ENCODE peak calls at places on chromosome 11, in four cellular contexts. One of them, this sample, is unnamed.

GRCh38 chr11:121575250-121575962 is 122.6 kb upstream of the SORL1-AS1 start:
- DNase-seq in AG10803: no peak
- DNase-seq in fibroblast of lung: peak
- DNase-seq in cardiac fibroblast: peak
- DNase-seq in this sample: no peak

GRCh38 chr11:86592659-86593451 is 79.6 kb downstream of the ME3 start:
- DNase-seq in fibroblast of lung: peak
- DNase-seq in AG10803: peak
- DNase-seq in cardiac fibroblast: peak
- DNase-seq in this sample: no peak

GRCh38 chr11:121563003-121563402 is 110.2 kb upstream of the SORL1-AS1 start:
- DNase-seq in fibroblast of lung: no peak
- DNase-seq in AG10803: no peak
- DNase-seq in cardiac fibroblast: no peak
- DNase-seq in this sample: no peak

GRCh38 chr11:88131764-88132470 is 43.3 kb downstream of the RAB38 start:
- DNase-seq in AG10803: no peak
- DNase-seq in cardiac fibroblast: no peak
- DNase-seq in fibroblast of lung: no peak
- DNase-seq in this sample: no peak

GRCh38 chr11:4467811-4468606 is 14.4 kb upstream of the OR52K1 start:
- DNase-seq in AG10803: no peak
- DNase-seq in cardiac fibroblast: no peak
- DNase-seq in fibroblast of lung: no peak
- DNase-seq in this sample: no peak

GRCh38 chr11:11171285-11171684 is 181.8 kb downstream of the CSNK2A3 start:
- DNase-seq in AG10803: no peak
- DNase-seq in cardiac fibroblast: no peak
- DNase-seq in fibroblast of lung: peak
- DNase-seq in this sample: no peak

GRCh38 chr11:28133146-28133545 is 25.0 kb downstream of the METTL15 start:
- DNase-seq in fibroblast of lung: peak
- DNase-seq in cardiac fibroblast: no peak
- DNase-seq in AG10803: peak
- DNase-seq in this sample: no peak

GRCh38 chr11:20671856-20672546 is 2.6 kb downstream of the NELL1 start:
- DNase-seq in fibroblast of lung: no peak
- DNase-seq in AG10803: no peak
- DNase-seq in cardiac fibroblast: no peak
- DNase-seq in this sample: no peak

GRCh38 chr11:12592283-12592682 is 81.9 kb upstream of the TEAD1 start:
- DNase-seq in cardiac fibroblast: no peak
- DNase-seq in AG10803: no peak
- DNase-seq in fibroblast of lung: no peak
- DNase-seq in this sample: no peak

GRCh38 chr11:65710424-65710823 is 1.6 kb upstream of the KAT5 start:
- DNase-seq in cardiac fibroblast: no peak
- DNase-seq in AG10803: no peak
- DNase-seq in fibroblast of lung: no peak
- DNase-seq in this sample: no peak

GRCh38 chr11:128548655-128549255 is 38.6 kb downstream of the ETS1 start:
- DNase-seq in AG10803: no peak
- DNase-seq in fibroblast of lung: peak
- DNase-seq in cardiac fibroblast: peak
- DNase-seq in this sample: no peak

GRCh38 chr11:13210424-13210823 is 67.2 kb upstream of the BMAL1 start:
- DNase-seq in cardiac fibroblast: peak
- DNase-seq in AG10803: peak
- DNase-seq in fibroblast of lung: peak
- DNase-seq in this sample: no peak

GRCh38 chr11:64372021-64372420 is 13.1 kb downstream of the RPS6KA4 start:
- DNase-seq in cardiac fibroblast: no peak
- DNase-seq in AG10803: no peak
- DNase-seq in fibroblast of lung: no peak
- DNase-seq in this sample: no peak

GRCh38 chr11:30786392-30787120 is 200.4 kb upstream of the MPPED2 start:
- DNase-seq in cardiac fibroblast: no peak
- DNase-seq in AG10803: peak
- DNase-seq in fibroblast of lung: peak
- DNase-seq in this sample: no peak

GRCh38 chr11:10329935-10330334 is 25.1 kb downstream of the ADM start:
- DNase-seq in cardiac fibroblast: peak
- DNase-seq in fibroblast of lung: peak
- DNase-seq in AG10803: peak
- DNase-seq in this sample: no peak

GRCh38 chr11:13140873-13141655 is 131.9 kb downstream of the RASSF10 start:
- DNase-seq in AG10803: no peak
- DNase-seq in cardiac fibroblast: peak
- DNase-seq in fibroblast of lung: peak
- DNase-seq in this sample: no peak

GRCh38 chr11:87739766-87740165 is 435.5 kb downstream of the RAB38 start:
- DNase-seq in AG10803: no peak
- DNase-seq in fibroblast of lung: peak
- DNase-seq in cardiac fibroblast: no peak
- DNase-seq in this sample: no peak

GRCh38 chr11:16512163-16512562 is 155.8 kb upstream of the SOX6 start:
- DNase-seq in fibroblast of lung: peak
- DNase-seq in cardiac fibroblast: no peak
- DNase-seq in AG10803: no peak
- DNase-seq in this sample: no peak

GRCh38 chr11:65873280-65874156 is 918 bp upstream of the EFEMP2 start:
- DNase-seq in fibroblast of lung: peak
- DNase-seq in cardiac fibroblast: peak
- DNase-seq in AG10803: peak
- DNase-seq in this sample: peak

GRCh38 chr11:68302256-68303054 is 9.9 kb upstream of the LRP5 start:
- DNase-seq in cardiac fibroblast: peak
- DNase-seq in AG10803: peak
- DNase-seq in fibroblast of lung: peak
- DNase-seq in this sample: no peak

GRCh38 chr11:17391493-17392355 is 3.3 kb upstream of the KCNJ11 start:
- DNase-seq in fibroblast of lung: no peak
- DNase-seq in AG10803: no peak
- DNase-seq in cardiac fibroblast: no peak
- DNase-seq in this sample: no peak

GRCh38 chr11:16097543-16097942 is 258.8 kb downstream of the SOX6 start:
- DNase-seq in cardiac fibroblast: no peak
- DNase-seq in fibroblast of lung: no peak
- DNase-seq in AG10803: no peak
- DNase-seq in this sample: no peak

GRCh38 chr11:98566978-98567377 is 453.8 kb upstream of the CNTN5 start:
- DNase-seq in cardiac fibroblast: no peak
- DNase-seq in fibroblast of lung: no peak
- DNase-seq in AG10803: no peak
- DNase-seq in this sample: no peak

GRCh38 chr11:102347526-102348331 is 715 bp downstream of the BIRC2 start:
- DNase-seq in AG10803: peak
- DNase-seq in fibroblast of lung: peak
- DNase-seq in cardiac fibroblast: peak
- DNase-seq in this sample: no peak
- TF ChIP-seq CTCF in AG10803: no peak
- TF ChIP-seq CTCF in fibroblast of lung: no peak
- TF ChIP-seq CTCF in cardiac fibroblast: no peak
- TF ChIP-seq CTCF in this sample: no peak

GRCh38 chr11:70627219-70627618 is 228.9 kb downstream of the CTTN start:
- DNase-seq in cardiac fibroblast: no peak
- DNase-seq in fibroblast of lung: no peak
- DNase-seq in AG10803: no peak
- DNase-seq in this sample: no peak
- TF ChIP-seq CTCF in cardiac fibroblast: no peak
- TF ChIP-seq CTCF in fibroblast of lung: no peak
- TF ChIP-seq CTCF in AG10803: no peak
- TF ChIP-seq CTCF in this sample: no peak

DNA sequence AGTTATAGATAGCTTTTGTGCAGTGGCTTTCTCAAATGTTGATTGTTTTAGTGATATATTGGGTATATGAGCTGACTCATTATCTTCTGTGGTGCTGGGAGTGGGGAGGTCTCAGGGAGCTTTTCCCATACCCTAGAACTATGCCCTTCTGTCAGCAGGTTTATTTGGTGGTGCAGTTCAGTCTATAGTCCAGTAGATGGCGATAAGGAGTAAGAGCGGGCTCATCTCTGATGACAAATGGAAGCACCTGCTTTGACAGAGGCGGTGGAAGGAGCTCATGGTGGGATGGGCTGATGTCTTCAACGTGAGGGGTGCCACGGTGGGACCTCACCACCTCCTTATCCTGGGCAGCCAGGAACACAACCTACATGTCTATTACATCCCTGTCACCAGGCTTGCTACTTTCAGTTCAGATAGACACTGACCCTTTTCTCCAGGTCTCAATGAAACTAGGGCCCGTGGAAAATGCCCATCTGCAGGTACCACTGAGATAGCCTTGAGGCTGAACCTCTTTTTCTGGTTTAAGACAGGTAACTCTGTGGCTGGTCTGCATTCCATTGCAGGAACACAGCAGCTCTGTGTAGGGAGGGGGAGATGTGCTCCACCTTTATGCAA is 13.0 kb upstream of the OR6A2 start:
- DNase-seq in AG10803: peak
- DNase-seq in cardiac fibroblast: peak
- DNase-seq in fibroblast of lung: peak
- DNase-seq in this sample: no peak
- TF ChIP-seq CTCF in AG10803: peak
- TF ChIP-seq CTCF in cardiac fibroblast: peak
- TF ChIP-seq CTCF in fibroblast of lung: peak
- TF ChIP-seq CTCF in this sample: peak

GRCh38 chr11:115132829-115133228 is 371.4 kb downstream of the CADM1 start:
- DNase-seq in AG10803: no peak
- DNase-seq in fibroblast of lung: no peak
- DNase-seq in cardiac fibroblast: no peak
- DNase-seq in this sample: no peak
- TF ChIP-seq CTCF in AG10803: peak
- TF ChIP-seq CTCF in fibroblast of lung: no peak
- TF ChIP-seq CTCF in cardiac fibroblast: no peak
- TF ChIP-seq CTCF in this sample: peak

GRCh38 chr11:125114518-125114917 is 3.1 kb upstream of the TMEM218 start:
- DNase-seq in fibroblast of lung: no peak
- DNase-seq in cardiac fibroblast: no peak
- DNase-seq in AG10803: peak
- DNase-seq in this sample: no peak
- TF ChIP-seq CTCF in fibroblast of lung: no peak
- TF ChIP-seq CTCF in cardiac fibroblast: peak
- TF ChIP-seq CTCF in AG10803: peak
- TF ChIP-seq CTCF in this sample: no peak

DNA sequence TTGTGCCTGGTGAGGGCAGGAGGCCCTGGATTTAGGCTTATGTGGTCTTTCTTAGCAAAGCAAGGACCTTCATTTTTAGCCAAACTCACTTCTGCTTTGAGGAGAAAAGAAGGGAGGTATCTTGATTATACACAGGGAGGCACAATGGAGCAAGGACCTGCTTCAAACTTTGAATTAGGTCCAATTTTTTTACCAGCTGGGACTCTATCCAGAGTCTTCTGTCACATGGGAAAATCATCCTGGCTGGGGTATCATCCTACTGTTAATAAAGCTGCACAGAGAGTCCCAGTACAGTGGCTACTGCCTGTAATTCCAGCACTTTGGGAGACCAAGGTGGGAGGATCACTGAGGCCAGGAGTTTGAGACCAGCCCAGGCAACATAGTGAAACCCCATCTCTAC is 87.8 kb downstream of the CWC15 start:
- DNase-seq in fibroblast of lung: peak
- DNase-seq in AG10803: peak
- DNase-seq in cardiac fibroblast: peak
- DNase-seq in this sample: no peak
- TF ChIP-seq CTCF in fibroblast of lung: no peak
- TF ChIP-seq CTCF in AG10803: peak
- TF ChIP-seq CTCF in cardiac fibroblast: no peak
- TF ChIP-seq CTCF in this sample: no peak

GRCh38 chr11:1285316-1285744 is 24.1 kb downstream of the TOLLIP start:
- DNase-seq in cardiac fibroblast: no peak
- DNase-seq in AG10803: no peak
- DNase-seq in fibroblast of lung: no peak
- DNase-seq in this sample: no peak
- TF ChIP-seq CTCF in cardiac fibroblast: no peak
- TF ChIP-seq CTCF in AG10803: no peak
- TF ChIP-seq CTCF in fibroblast of lung: no peak
- TF ChIP-seq CTCF in this sample: no peak